ENCODE peak calls at places on chromosomes 6 and 20, in ten cellular contexts. V is colonic mucosa; G is esophagus squamous epithelium; Q is hepatocyte; J is heart right ventricle; X is CD8-positive, alpha-beta memory T cell; A is transverse colon; S is brain microvascular endothelial cell; M is endothelial cell of umbilical vein; P is NT2/D1. N is an unnamed sample. For H3K36me3, the result is how much of the 10 kb centered on the place peaks cover.

GRCh38 chr20:2748551-2749342 is 51.7 kb downstream of the CPXM1 start:
- DNase-seq in P (no peak), J (peak), V (no peak), A (no peak), S (no peak), M (no peak), G (no peak), Q (no peak), X (no peak), N (no peak)

GRCh38 chr6:36444470-36444869 is 1.7 kb downstream of the KCTD20 start:
- DNase-seq in S (peak), Q (peak), X (no peak), A (no peak), J (no peak), V (no peak), M (peak), P (no peak), G (no peak), N (no peak)

GRCh38 chr20:49948178-49948577 is 12.0 kb downstream of the RNF114 start:
- DNase-seq in V (no peak), P (no peak), J (no peak), M (no peak), Q (no peak), S (no peak), X (no peak), G (no peak), A (no peak), N (no peak)

GRCh38 chr6:148414836-148415235 is 72.2 kb downstream of the SASH1 start:
- DNase-seq in S (peak), J (no peak), X (no peak), G (no peak), M (peak), P (no peak), Q (no peak), A (no peak), V (no peak), N (no peak)

GRCh38 chr20:45892049-45892816 is 1.1 kb downstream of the CTSA start:
- DNase-seq in Q (peak), P (no peak), S (peak), M (peak), X (no peak), A (peak), J (no peak), V (peak), G (no peak), N (no peak)

GRCh38 chr20:39117486-39117885 is 155.3 kb downstream of the DHX35 start:
- DNase-seq in Q (peak), S (peak), J (no peak), X (no peak), A (no peak), V (no peak), P (no peak), G (no peak), M (peak), N (peak)

GRCh38 chr6:119871520-119871919 is 522.0 kb upstream of the MAN1A1 start:
- DNase-seq in V (no peak), P (no peak), J (no peak), X (no peak), M (no peak), A (no peak), G (no peak), Q (no peak), S (no peak), N (no peak)

GRCh38 chr6:83511901-83512681 is at the start of gene PRSS35:
- DNase-seq in J (peak), A (peak), Q (peak), V (peak), X (peak), S (peak), P (peak), M (peak), G (no peak), N (peak)

GRCh38 chr6:87102296-87102695 is 7.4 kb upstream of the CGA start:
- DNase-seq in J (peak), Q (peak), P (no peak), G (no peak), V (no peak), S (no peak), X (no peak), M (no peak), A (no peak), N (no peak)

GRCh38 chr6:111423960-111424846 is 58.8 kb downstream of the REV3L start:
- DNase-seq in A (peak), X (no peak), P (no peak), G (no peak), S (peak), M (peak), J (peak), V (peak), Q (no peak), N (peak)

GRCh38 chr20:51640743-51641142 is 98.2 kb upstream of the NFATC2 start:
- DNase-seq in V (no peak), P (no peak), X (no peak), M (no peak), Q (no peak), S (no peak), A (no peak), J (no peak), G (no peak), N (no peak)

GRCh38 chr20:17525650-17526049 is 5.5 kb downstream of the BFSP1 start:
- DNase-seq in M (peak), V (peak), S (peak), Q (peak), A (no peak), J (no peak), X (no peak), P (peak), G (no peak), N (peak)

GRCh38 chr6:160393966-160394653 is 45.9 kb downstream of the SLC22A3 start:
- DNase-seq in S (no peak), P (peak), V (no peak), X (no peak), A (no peak), Q (peak), M (no peak), J (no peak), G (no peak), N (no peak)

GRCh38 chr6:87645080-87645479 is 55.1 kb downstream of the ORC3 start:
- DNase-seq in M (no peak), A (no peak), J (no peak), G (no peak), S (no peak), Q (no peak), P (no peak), X (no peak), V (no peak), N (no peak)

GRCh38 chr20:54194724-54195438 is 13.0 kb upstream of the PFDN4 start:
- DNase-seq in P (no peak), S (peak), A (no peak), G (no peak), J (no peak), X (no peak), V (no peak), M (no peak), Q (peak), N (no peak)

GRCh38 chr6:117521785-117522502 is 39.5 kb downstream of the DCBLD1 start:
- DNase-seq in S (no peak), G (no peak), Q (no peak), A (no peak), V (no peak), P (no peak), X (no peak), M (peak), J (no peak), N (no peak)

GRCh38 chr20:1033751-1034419 is 31.8 kb upstream of the RSPO4 start:
- DNase-seq in X (no peak), G (no peak), V (no peak), S (no peak), J (no peak), Q (no peak), A (no peak), P (no peak), M (no peak), N (peak)

GRCh38 chr20:37994512-37994911 is 38.7 kb downstream of the TTI1 start:
- DNase-seq in V (no peak), S (peak), A (no peak), Q (peak), G (no peak), J (no peak), P (peak), M (no peak), X (no peak), N (no peak)

GRCh38 chr20:37995856-37996625 is 37.2 kb downstream of the TTI1 start:
- DNase-seq in Q (no peak), P (no peak), M (no peak), S (no peak), V (no peak), J (no peak), X (no peak), G (no peak), A (no peak), N (no peak)

GRCh38 chr20:37991506-37992302 is 41.6 kb downstream of the TTI1 start:
- DNase-seq in A (no peak), X (no peak), S (no peak), Q (no peak), P (no peak), J (no peak), G (no peak), M (no peak), V (no peak), N (no peak)

GRCh38 chr20:37990571-37991151 is 42.6 kb downstream of the TTI1 start:
- DNase-seq in X (peak), Q (peak), J (peak), A (peak), V (peak), G (peak), M (peak), P (no peak), S (peak), N (peak)

DNA sequence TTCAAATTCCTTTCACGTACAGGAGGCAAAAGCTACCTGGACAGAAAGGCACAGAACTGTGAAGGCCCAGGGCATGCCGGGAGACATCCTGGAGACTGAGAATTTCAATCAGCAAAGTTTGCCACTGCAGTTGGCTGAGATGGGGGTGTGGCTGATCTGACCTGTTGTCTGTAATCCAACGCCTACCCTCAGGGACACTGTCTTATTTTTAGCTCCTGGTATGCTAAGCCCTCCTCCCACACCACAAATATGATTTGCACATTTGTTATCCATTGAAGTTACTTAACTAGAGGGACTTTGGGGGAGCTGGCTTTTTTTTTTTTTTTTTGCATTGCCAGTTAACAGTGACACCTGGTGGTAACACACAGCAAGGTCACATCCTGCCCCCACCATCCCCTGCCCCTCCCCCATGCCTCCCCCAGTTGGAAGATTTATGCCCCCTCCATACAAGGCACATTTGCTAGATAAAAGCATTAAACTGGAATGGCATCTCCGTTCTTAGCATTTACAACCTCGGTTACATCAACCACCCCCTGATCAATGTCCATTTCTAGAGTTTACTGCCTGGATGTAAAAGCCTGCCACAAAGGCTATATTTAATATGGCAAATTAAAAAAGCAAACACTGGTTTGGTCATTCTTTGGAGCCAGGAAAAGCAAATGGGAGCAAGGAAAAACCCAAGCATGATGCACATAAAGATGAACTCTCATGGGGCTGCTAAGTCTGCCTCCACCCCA is 40.3 kb downstream of the TTI1 start:
- DNase-seq in J (peak), A (peak), P (no peak), G (no peak), X (no peak), Q (peak), S (peak), M (peak), V (peak), N (no peak)
- H3K36me3 ChIP-seq in J (under half), A (under half), P (half or more), G (half or more), X (under half), Q (under half), S (under half), M (under half), V (under half), N (under half)

GRCh38 chr6:16018626-16019025 is 110.3 kb upstream of the MYLIP start:
- DNase-seq in P (no peak), M (no peak), S (no peak), Q (no peak), A (no peak), J (no peak), G (no peak), V (no peak), X (no peak), N (no peak)
- H3K36me3 ChIP-seq in P (under half), M (under half), S (under half), Q (under half), A (under half), J (under half), G (under half), V (under half), X (under half), N (under half)

GRCh38 chr6:7891098-7891872 is 19.3 kb downstream of the TXNDC5 start:
- DNase-seq in V (no peak), X (no peak), S (no peak), Q (no peak), A (no peak), J (no peak), M (no peak), P (no peak), G (no peak), N (no peak)
- H3K36me3 ChIP-seq in V (under half), X (under half), S (half or more), Q (under half), A (under half), J (half or more), M (half or more), P (half or more), G (half or more), N (half or more)

GRCh38 chr6:150915156-150915555 is 49.7 kb downstream of the MTHFD1L start:
- DNase-seq in P (no peak), Q (no peak), A (no peak), M (no peak), X (no peak), J (no peak), G (no peak), V (no peak), S (no peak), N (no peak)
- H3K36me3 ChIP-seq in P (under half), Q (under half), A (under half), M (under half), X (under half), J (under half), G (under half), V (under half), S (under half), N (under half)

GRCh38 chr6:38676236-38676973 is 26.5 kb downstream of the GLO1 start:
- DNase-seq in J (no peak), A (no peak), P (no peak), G (no peak), S (no peak), Q (no peak), V (no peak), M (peak), X (no peak), N (no peak)
- H3K36me3 ChIP-seq in J (half or more), A (under half), P (under half), G (half or more), S (under half), Q (under half), V (under half), M (under half), X (under half), N (under half)

N was measured in BE2C.